ENCODE peak calls at places on chromosome 14, in six cellular contexts. R is IMR-90, X is sigmoid colon, D is tibial nerve, M is uterus, Q is endothelial cell of umbilical vein. P is an unnamed sample.

GRCh38 chr14:100904307-100905019 is 941 bp upstream of the RTL1 start:
- DNase-seq in R (no peak), X (peak), D (no peak), M (no peak), Q (no peak), P (no peak)

GRCh38 chr14:40252817-40253447 is 820.7 kb upstream of the FBXO33 start:
- DNase-seq in R (no peak), X (no peak), D (no peak), M (no peak), Q (no peak), P (no peak)

GRCh38 chr14:29898470-29898869 is 29.2 kb downstream of the PRKD1 start:
- DNase-seq in R (no peak), X (no peak), D (no peak), M (no peak), Q (no peak), P (no peak)

GRCh38 chr14:41461380-41461779 is 145.3 kb upstream of the LRFN5 start:
- DNase-seq in R (no peak), X (no peak), D (no peak), M (no peak), Q (no peak), P (no peak)

GRCh38 chr14:32560213-32560857 is 231.2 kb downstream of the AKAP6 start:
- DNase-seq in R (peak), X (peak), D (no peak), M (peak), Q (peak), P (peak)

GRCh38 chr14:106691601-106692291 is 1165.4 kb downstream of the TMEM121 start:
- DNase-seq in R (no peak), X (no peak), D (no peak), M (no peak), Q (no peak), P (no peak)

GRCh38 chr14:105437723-105438500 is 18.3 kb downstream of the MTA1 start:
- DNase-seq in R (no peak), X (no peak), D (no peak), M (no peak), Q (no peak), P (no peak)

GRCh38 chr14:68278568-68279436 is 459.2 kb downstream of the RAD51B start:
- DNase-seq in R (peak), X (no peak), D (no peak), M (no peak), Q (no peak), P (no peak)

GRCh38 chr14:64444984-64445845 is 20.1 kb upstream of the AKAP5 start:
- DNase-seq in R (peak), X (no peak), D (no peak), M (peak), Q (peak), P (no peak)

GRCh38 chr14:85909581-85909980 is 379.6 kb downstream of the FLRT2 start:
- DNase-seq in R (no peak), X (no peak), D (no peak), M (no peak), Q (no peak), P (no peak)

GRCh38 chr14:39102969-39103957 is at the start of gene SEC23A:
- DNase-seq in R (peak), X (peak), D (peak), M (peak), Q (peak), P (peak)
- TF ChIP-seq POLR2A in R (peak), X (peak), D (peak), M (peak), Q (peak), P (peak)

DNA sequence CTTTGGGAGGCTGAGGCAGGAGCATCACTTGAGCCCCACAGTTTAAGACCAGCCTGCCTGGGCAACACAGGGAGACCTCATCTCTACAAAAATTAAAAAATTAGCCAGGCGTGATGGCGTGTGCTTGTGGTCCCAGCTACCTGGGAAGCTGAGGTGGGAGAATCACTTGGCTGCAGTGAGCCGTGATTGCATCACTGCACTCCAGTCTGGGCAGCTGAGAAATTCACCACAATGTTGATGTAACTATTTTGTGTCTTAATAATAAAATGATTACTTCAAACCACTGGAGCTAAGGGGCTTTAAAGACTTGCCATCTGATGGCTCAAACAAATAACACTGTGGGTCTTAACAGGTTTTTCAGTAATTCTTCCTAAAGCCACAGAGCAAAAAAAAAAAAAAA is 10.8 kb downstream of the ERH start:
- DNase-seq in R (peak), X (no peak), D (no peak), M (no peak), Q (no peak), P (no peak)
- H3K27ac ChIP-seq in R (no peak), X (no peak), D (no peak), M (no peak), Q (no peak), P (no peak)

GRCh38 chr14:50006141-50006540 is 110.2 kb downstream of the VCPKMT start:
- DNase-seq in R (no peak), X (no peak), D (no peak), M (no peak), Q (no peak), P (no peak)

GRCh38 chr14:50001146-50001998 is 108.5 kb downstream of the ARF6 start:
- DNase-seq in R (peak), X (no peak), D (peak), M (peak), Q (no peak), P (peak)

GRCh38 chr14:50002926-50003212 is 110.0 kb downstream of the ARF6 start:
- DNase-seq in R (no peak), X (no peak), D (no peak), M (no peak), Q (no peak), P (no peak)

GRCh38 chr14:50001999-50002925 is 109.4 kb downstream of the ARF6 start:
- DNase-seq in R (no peak), X (no peak), D (no peak), M (no peak), Q (no peak), P (no peak)

GRCh38 chr14:50003213-50004021 is 110.5 kb downstream of the ARF6 start:
- DNase-seq in R (peak), X (peak), D (peak), M (peak), Q (peak), P (peak)
- TF ChIP-seq POLR2A in R (no peak), X (no peak), D (no peak), M (peak), Q (peak), P (peak)

GRCh38 chr14:71022015-71022919 is 115.0 kb downstream of the PCNX1 start:
- DNase-seq in R (no peak), X (no peak), D (no peak), M (no peak), Q (no peak), P (no peak)
- H3K27ac ChIP-seq in R (no peak), X (no peak), D (no peak), M (peak), Q (peak), P (no peak)

DNA sequence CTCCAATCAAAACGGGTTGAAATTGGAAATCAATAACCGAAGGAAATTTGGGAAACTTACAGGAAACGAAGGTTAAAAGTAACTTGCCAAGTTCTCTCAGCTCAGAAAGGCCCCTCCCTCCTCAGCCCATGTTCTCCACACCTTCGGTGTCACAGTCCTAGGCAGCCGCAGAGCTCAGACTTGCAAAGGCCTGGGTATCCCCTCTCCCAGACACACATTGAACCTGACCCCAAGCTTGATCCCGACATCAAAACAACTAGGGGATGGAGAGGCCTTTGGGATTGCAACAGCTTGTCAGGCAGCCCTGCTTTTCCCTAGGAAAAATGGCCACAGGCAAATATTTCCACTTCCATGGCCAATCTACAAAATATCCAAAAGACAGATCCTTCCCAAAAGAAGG is 35.5 kb upstream of the PNMA1 start:
- DNase-seq in R (no peak), X (no peak), D (no peak), M (no peak), Q (no peak), P (no peak)
- TF ChIP-seq POLR2A in R (no peak), X (no peak), D (no peak), M (no peak), Q (no peak), P (no peak)

DNA sequence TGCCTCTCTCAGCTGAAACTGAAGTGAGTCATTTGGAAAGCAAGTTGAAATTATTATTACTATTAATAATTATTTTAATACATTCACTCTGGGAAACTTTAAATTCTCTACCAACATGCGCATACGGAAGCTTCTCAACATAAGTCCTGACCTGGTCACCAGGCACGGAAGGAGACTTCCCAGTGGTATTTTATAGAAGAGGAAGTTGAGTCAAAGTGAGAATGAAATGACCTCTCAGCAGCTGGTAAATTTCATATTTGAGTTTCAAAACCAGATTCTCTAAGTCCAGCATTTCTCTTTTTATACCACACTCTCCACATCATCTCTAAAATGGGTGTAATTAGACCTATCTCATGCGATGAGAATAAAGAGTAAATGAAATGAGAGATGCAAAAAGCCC is 747.4 kb downstream of the VRK1 start:
- DNase-seq in R (no peak), X (no peak), D (no peak), M (no peak), Q (no peak), P (no peak)
- H3K27ac ChIP-seq in R (no peak), X (no peak), D (no peak), M (no peak), Q (no peak), P (no peak)

GRCh38 chr14:94483071-94483451 is 7.1 kb upstream of the SERPINA9 start:
- DNase-seq in R (no peak), X (no peak), D (no peak), M (no peak), Q (no peak), P (no peak)
- TF ChIP-seq POLR2A in R (no peak), X (no peak), D (no peak), M (no peak), Q (no peak), P (no peak)

DNA sequence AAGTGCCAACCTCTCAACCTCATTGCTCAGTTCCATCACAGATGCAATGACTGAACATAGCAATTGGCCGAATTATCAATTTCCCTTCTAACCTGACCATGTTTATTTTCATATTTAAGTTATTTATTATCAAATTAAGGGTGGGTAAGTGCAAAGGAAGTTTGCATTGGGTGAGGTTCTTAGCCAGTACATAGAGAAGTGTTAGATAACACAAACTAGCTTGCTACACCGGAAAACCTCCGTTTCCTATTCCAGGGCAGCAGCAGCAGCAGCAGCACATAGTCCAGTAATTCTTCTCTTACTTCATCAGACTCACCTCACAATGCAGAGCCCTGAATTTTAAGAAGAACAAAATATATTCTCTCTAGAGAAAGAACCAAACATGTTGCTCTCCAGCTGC is 200.5 kb upstream of the OR4E1 start:
- DNase-seq in R (no peak), X (no peak), D (no peak), M (no peak), Q (peak), P (no peak)
- H3K27ac ChIP-seq in R (no peak), X (no peak), D (no peak), M (no peak), Q (peak), P (no peak)

DNA sequence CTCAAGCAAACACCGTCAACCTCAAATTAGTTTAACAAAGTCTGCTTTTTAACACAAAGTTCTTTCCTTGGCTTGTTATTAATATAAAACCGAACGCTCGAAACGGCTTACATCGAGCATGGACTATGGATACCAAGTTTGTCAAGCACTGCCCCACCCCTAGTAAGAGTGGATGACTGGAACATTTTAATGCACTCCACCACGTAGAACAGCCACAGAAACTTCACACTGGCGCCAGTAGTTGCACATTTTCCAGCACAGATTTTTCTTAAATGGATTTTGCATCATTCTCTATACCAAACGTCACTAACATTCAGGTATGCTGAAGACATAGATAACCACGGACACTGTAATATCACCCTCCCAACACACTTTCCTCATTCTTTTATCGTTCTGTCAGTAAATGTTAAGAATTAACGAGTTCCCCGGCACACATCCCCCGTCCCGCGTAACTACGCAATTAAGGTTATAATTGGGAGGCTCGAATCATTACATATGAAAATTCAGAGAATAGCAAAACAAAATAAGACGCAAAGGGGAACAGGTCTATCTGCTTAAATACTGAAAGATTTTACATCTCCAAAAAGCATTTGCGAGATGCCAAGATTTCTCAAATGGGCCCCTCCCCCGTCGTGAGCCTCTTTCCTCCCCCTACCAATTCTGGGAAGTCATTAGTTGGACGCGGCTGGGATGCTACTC is 990 bp downstream of the FERMT2 start:
- DNase-seq in R (peak), X (no peak), D (peak), M (peak), Q (peak), P (peak)
- TF ChIP-seq POLR2A in R (no peak), X (peak), D (peak), M (peak), Q (no peak), P (no peak)

GRCh38 chr14:39055786-39056474 is 47.1 kb downstream of the SEC23A start:
- DNase-seq in R (no peak), X (no peak), D (no peak), M (no peak), Q (no peak), P (no peak)

DNA sequence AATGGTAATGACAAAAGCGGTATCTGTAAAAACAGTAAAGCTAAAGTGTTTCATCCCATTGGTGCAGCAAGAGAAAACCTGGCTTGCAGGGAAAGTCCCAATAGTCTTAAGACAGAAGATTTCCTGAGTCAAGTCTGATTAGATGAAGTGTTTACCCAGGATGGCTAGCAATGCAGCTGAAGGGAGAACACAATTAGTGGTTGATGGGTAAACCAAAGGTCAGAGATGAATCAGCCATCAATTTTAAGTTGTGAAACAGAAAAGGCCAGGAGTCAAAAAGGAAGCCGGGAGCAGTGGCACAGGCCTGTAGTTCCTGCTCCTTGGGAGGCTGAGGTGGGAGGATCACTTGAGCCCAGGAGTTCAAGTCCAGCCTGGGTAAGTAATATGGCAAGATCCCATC is 52.6 kb downstream of the SEC23A start:
- DNase-seq in R (peak), X (no peak), D (no peak), M (no peak), Q (peak), P (no peak)
- H3K27ac ChIP-seq in R (no peak), X (no peak), D (no peak), M (no peak), Q (no peak), P (no peak)

P was measured in prostate gland.